ENCODE peak calls at places on chromosome 2, in eight cellular contexts. J is stimulated activated CD4-positive, alpha-beta T cell treated with anti-CD3 and anti-CD28 coated beads, Interleukin-15, amount 100 ng/mL, for 1 hour; W is M059J; D is activated CD4-positive, alpha-beta T cell treated with anti-CD3 and anti-CD28 coated beads, Interleukin-2, amount 10 ng/mL, durations not matched to agents 7 days and 5 days; E is fibroblast of lung; S is fibroblast of the aortic adventitia; L is SJSA1; P is sigmoid colon. Z is an unnamed sample.
A peak's percentile ranks its signal among the peaks of the same experiment; 100 is the strongest.

GRCh38 chr2:236380051-236380612 is 115.9 kb upstream of the ASB18 start:
- DNase-seq in W (no peak), J (no peak), L (peak; percentile 23), S (no peak), P (no peak), E (no peak), D (no peak), Z (no peak)

GRCh38 chr2:18749912-18750526 is 160.7 kb upstream of the NT5C1B start:
- DNase-seq in D (peak; percentile 60), L (peak; percentile 47), P (peak; percentile 77), S (peak; percentile 85), W (peak; percentile 59), E (peak; percentile 45), J (no peak), Z (peak; percentile 84)

GRCh38 chr2:73202156-73203054 is at the start of gene NOTO:
- DNase-seq in S (no peak), E (no peak), L (no peak), W (peak; percentile 44), J (no peak), D (no peak), P (no peak), Z (no peak)

GRCh38 chr2:191183516-191183915 is 32.7 kb upstream of the STAT4 start:
- DNase-seq in J (no peak), L (no peak), E (peak; percentile 21), S (no peak), D (no peak), W (no peak), P (no peak), Z (no peak)

GRCh38 chr2:46988733-46989481 is 73.3 kb upstream of the MCFD2 start:
- DNase-seq in W (no peak), P (peak; percentile 83), J (no peak), L (no peak), S (no peak), D (no peak), E (peak; percentile 13), Z (peak; percentile 31)

GRCh38 chr2:192146069-192147006 is 48.4 kb downstream of the TMEFF2 start:
- DNase-seq in D (no peak), E (peak; percentile 88), W (peak; percentile 76), S (peak; percentile 68), L (no peak), P (no peak), J (no peak), Z (peak; percentile 46)

GRCh38 chr2:175734679-175735078 is 267.4 kb downstream of the LNPK start:
- DNase-seq in J (no peak), L (no peak), D (no peak), P (no peak), W (no peak), E (no peak), S (no peak), Z (no peak)

GRCh38 chr2:96098900-96099590 is 17.3 kb downstream of the ADRA2B start:
- DNase-seq in E (no peak), P (peak; percentile 68), W (no peak), L (peak; percentile 25), S (no peak), D (no peak), J (no peak), Z (no peak)

GRCh38 chr2:182655750-182656149 is 60.3 kb upstream of the DNAJC10 start:
- DNase-seq in D (no peak), P (no peak), S (no peak), W (peak; percentile 80), E (peak; percentile 47), L (no peak), J (no peak), Z (no peak)

Z was measured in foreskin fibroblast.